ENCODE peak calls at places on chromosomes 13 and 19, in four cellular contexts. Y is uterus; T is central memory CD4-positive, alpha-beta T cell; J is activated T-cell treated with anti-CD3 and anti-CD28 coated beads, Interleukin-2, amount 50 U/mL, for 24 hours. S is an unnamed sample.

GRCh38 chr19:49217382-49217781 is 59.8 kb downstream of the TRPM4 start:
- DNase-seq in Y (no peak), T (no peak), J (no peak), S (no peak)

GRCh38 chr19:2727640-2727944 is 6.4 kb upstream of the DIRAS1 start:
- DNase-seq in T (no peak), Y (no peak), J (no peak), S (no peak)

GRCh38 chr19:18388328-18389094 is 2.6 kb downstream of the GDF15 start:
- DNase-seq in J (peak), Y (peak), T (peak), S (peak)

GRCh38 chr19:28744943-28745342 is 468.0 kb downstream of the UQCRFS1 start:
- DNase-seq in Y (no peak), J (no peak), T (no peak), S (no peak)

GRCh38 chr19:49851456-49852259 is 699 bp downstream of the PTOV1 start:
- DNase-seq in T (peak), Y (peak), J (peak), S (no peak)

GRCh38 chr19:24127601-24128000 is 40.6 kb downstream of the ZNF254 start:
- DNase-seq in T (no peak), Y (no peak), J (no peak), S (no peak)

GRCh38 chr13:111314852-111315251 is 5.6 kb upstream of the TEX29 start:
- DNase-seq in J (no peak), Y (no peak), T (no peak), S (no peak)

GRCh38 chr13:75217949-75218348 is 264.0 kb downstream of the TBC1D4 start:
- DNase-seq in Y (no peak), J (no peak), T (no peak), S (no peak)

GRCh38 chr13:49456156-49456555 is 12.1 kb downstream of the SETDB2 start:
- DNase-seq in Y (no peak), T (no peak), J (no peak), S (no peak)

GRCh38 chr19:10346509-10346908 is 7.1 kb upstream of the ICAM3 start:
- DNase-seq in Y (no peak), T (no peak), J (no peak), S (no peak)

GRCh38 chr13:50129923-50130685 is 114.9 kb downstream of the KCNRG start:
- DNase-seq in J (peak), T (peak), Y (peak), S (no peak)

S was measured in activated T-helper 1 cell treated with anti-CD3 and anti-CD28 coated beads, Interleukin-2, amount 50 U/mL, for 16 hours.